ENCODE peak calls at places on chromosomes 3 and 15, in four cellular contexts. One of them, this sample, is unnamed.

GRCh38 chr3:169112153-169112892 is 551.2 kb downstream of the MECOM start:
- DNase-seq in PC-3: peak
- DNase-seq in H1: no peak
- DNase-seq in IMR-90: peak
- DNase-seq in this sample: peak

GRCh38 chr15:47663106-47663505 is 54.2 kb upstream of the SEMA6D start:
- DNase-seq in PC-3: peak
- DNase-seq in H1: no peak
- DNase-seq in IMR-90: peak
- DNase-seq in this sample: no peak

GRCh38 chr3:45890405-45890804 is 4.1 kb downstream of the CCR9 start:
- DNase-seq in PC-3: peak
- DNase-seq in H1: no peak
- DNase-seq in IMR-90: no peak
- DNase-seq in this sample: no peak

GRCh38 chr3:146464005-146464595 is 5.3 kb downstream of the PLSCR2 start:
- DNase-seq in PC-3: peak
- DNase-seq in H1: no peak
- DNase-seq in IMR-90: peak
- DNase-seq in this sample: peak

GRCh38 chr3:148246286-148246685 is 451.4 kb upstream of the AGTR1 start:
- DNase-seq in PC-3: no peak
- DNase-seq in H1: no peak
- DNase-seq in IMR-90: no peak
- DNase-seq in this sample: no peak

GRCh38 chr3:111768571-111769100 is 90.4 kb upstream of the PHLDB2 start:
- DNase-seq in PC-3: peak
- DNase-seq in H1: no peak
- DNase-seq in IMR-90: peak
- DNase-seq in this sample: peak

GRCh38 chr3:16668776-16669545 is 63.7 kb upstream of the DAZL start:
- DNase-seq in PC-3: no peak
- DNase-seq in H1: no peak
- DNase-seq in IMR-90: no peak
- DNase-seq in this sample: no peak

GRCh38 chr3:71905426-71905825 is 120.5 kb upstream of the PROK2 start:
- DNase-seq in PC-3: no peak
- DNase-seq in H1: no peak
- DNase-seq in IMR-90: no peak
- DNase-seq in this sample: no peak

GRCh38 chr3:126149256-126149902 is 31.0 kb downstream of the ALDH1L1 start:
- DNase-seq in PC-3: no peak
- DNase-seq in H1: peak
- DNase-seq in IMR-90: no peak
- DNase-seq in this sample: no peak

GRCh38 chr3:154121236-154122095 is at the start of gene ARHGEF26:
- DNase-seq in PC-3: peak
- DNase-seq in H1: peak
- DNase-seq in IMR-90: peak
- DNase-seq in this sample: peak

GRCh38 chr3:8745619-8746370 is 12.2 kb downstream of the CAV3 start:
- DNase-seq in PC-3: no peak
- DNase-seq in H1: no peak
- DNase-seq in IMR-90: no peak
- DNase-seq in this sample: no peak

GRCh38 chr3:14503706-14504065 is 36.5 kb downstream of the GRIP2 start:
- DNase-seq in PC-3: no peak
- DNase-seq in H1: no peak
- DNase-seq in IMR-90: no peak
- DNase-seq in this sample: no peak

GRCh38 chr15:43828061-43828657 is 1.4 kb downstream of the WDR76 start:
- DNase-seq in PC-3: peak
- DNase-seq in H1: no peak
- DNase-seq in IMR-90: peak
- DNase-seq in this sample: no peak
- H3K4me2 ChIP-seq in PC-3: peak
- H3K4me2 ChIP-seq in H1: peak
- H3K4me2 ChIP-seq in IMR-90: peak
- H3K4me2 ChIP-seq in this sample: peak

GRCh38 chr15:66789029-66790025 is 87.3 kb downstream of the SMAD6 start:
- DNase-seq in PC-3: peak
- DNase-seq in H1: no peak
- DNase-seq in IMR-90: peak
- DNase-seq in this sample: peak
- TF ChIP-seq CTCF in PC-3: peak
- TF ChIP-seq CTCF in H1: peak
- TF ChIP-seq CTCF in IMR-90: peak
- TF ChIP-seq CTCF in this sample: peak

GRCh38 chr15:78175333-78175732 is 26.2 kb downstream of the IDH3A start:
- DNase-seq in PC-3: no peak
- DNase-seq in H1: no peak
- DNase-seq in IMR-90: no peak
- DNase-seq in this sample: no peak
- H3K4me2 ChIP-seq in PC-3: no peak
- H3K4me2 ChIP-seq in H1: no peak
- H3K4me2 ChIP-seq in IMR-90: no peak
- H3K4me2 ChIP-seq in this sample: no peak

GRCh38 chr15:40282870-40283614 is at the start of gene ANKRD63:
- DNase-seq in PC-3: peak
- DNase-seq in H1: no peak
- DNase-seq in IMR-90: no peak
- DNase-seq in this sample: no peak
- TF ChIP-seq CTCF in PC-3: no peak
- TF ChIP-seq CTCF in H1: no peak
- TF ChIP-seq CTCF in IMR-90: no peak
- TF ChIP-seq CTCF in this sample: no peak

DNA sequence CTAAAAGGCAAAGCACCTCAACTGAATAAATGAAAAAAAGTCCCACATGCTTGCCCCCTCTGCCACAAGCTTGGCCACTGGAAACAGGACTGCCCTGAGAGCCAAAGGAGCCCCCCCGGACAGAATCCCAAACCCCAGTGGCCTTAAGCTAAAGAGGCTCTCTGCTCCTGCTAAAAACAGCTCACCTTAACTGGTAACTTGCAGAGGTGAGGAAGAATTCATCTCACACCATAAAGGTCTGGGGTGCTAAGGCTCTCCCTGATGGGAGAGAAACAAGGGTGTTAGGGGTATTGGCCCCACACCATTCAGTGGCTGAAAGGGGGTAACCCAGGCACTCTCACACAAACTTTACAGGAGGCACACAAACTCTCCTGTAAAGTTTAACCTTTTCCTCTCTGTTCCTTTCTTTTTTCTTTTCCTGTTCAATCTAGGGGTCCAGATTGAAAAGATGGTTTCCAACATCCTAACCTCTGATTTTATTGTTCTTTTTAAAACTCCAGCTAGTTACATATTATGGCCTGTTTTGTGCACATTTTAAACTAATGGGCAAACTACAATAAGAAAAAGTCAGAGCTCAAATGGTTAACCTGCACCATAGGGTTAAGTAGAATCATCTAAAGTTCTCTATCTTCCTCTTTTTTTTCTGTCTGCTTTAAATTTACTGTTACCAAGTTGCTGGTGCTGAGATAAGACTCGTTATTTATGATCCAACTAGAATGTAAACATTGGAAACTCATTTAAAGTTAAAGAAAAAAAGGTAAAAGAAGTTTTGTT is 19.9 kb downstream of the TRANK1 start:
- DNase-seq in PC-3: no peak
- DNase-seq in H1: no peak
- DNase-seq in IMR-90: no peak
- DNase-seq in this sample: no peak
- H3K4me2 ChIP-seq in PC-3: no peak
- H3K4me2 ChIP-seq in H1: peak
- H3K4me2 ChIP-seq in IMR-90: no peak
- H3K4me2 ChIP-seq in this sample: no peak

GRCh38 chr3:97821810-97822775 is at the start of gene CRYBG3:
- DNase-seq in PC-3: peak
- DNase-seq in H1: peak
- DNase-seq in IMR-90: peak
- DNase-seq in this sample: peak
- TF ChIP-seq CTCF in PC-3: peak
- TF ChIP-seq CTCF in H1: peak
- TF ChIP-seq CTCF in IMR-90: peak
- TF ChIP-seq CTCF in this sample: no peak

This sample was measured in astrocyte.